ENCODE peak calls at places on chromosomes 6 and 20, in seven cellular contexts. One of them, this sample, is unnamed.

GRCh38 chr6:42020967-42021366 is 29.4 kb upstream of the TAF8 start:
- DNase-seq in endothelial cell of umbilical vein: no peak
- DNase-seq in mesenchymal stem cell: no peak
- DNase-seq in fibroblast of lung: no peak
- DNase-seq in PC-9: no peak
- DNase-seq in HepG2: no peak
- DNase-seq in OCI-LY7: no peak
- DNase-seq in this sample: no peak

GRCh38 chr6:137928286-137928685 is 61.2 kb downstream of the TNFAIP3 start:
- DNase-seq in endothelial cell of umbilical vein: no peak
- DNase-seq in mesenchymal stem cell: no peak
- DNase-seq in fibroblast of lung: no peak
- DNase-seq in PC-9: no peak
- DNase-seq in HepG2: no peak
- DNase-seq in OCI-LY7: peak
- DNase-seq in this sample: no peak

GRCh38 chr20:58219342-58219700 is 9.1 kb downstream of the ANKRD60 start:
- DNase-seq in endothelial cell of umbilical vein: no peak
- DNase-seq in mesenchymal stem cell: no peak
- DNase-seq in fibroblast of lung: peak
- DNase-seq in PC-9: peak
- DNase-seq in HepG2: no peak
- DNase-seq in OCI-LY7: no peak
- DNase-seq in this sample: no peak

GRCh38 chr6:131948692-131949614 is 2.2 kb downstream of the CCN2 start:
- DNase-seq in endothelial cell of umbilical vein: peak
- DNase-seq in mesenchymal stem cell: peak
- DNase-seq in fibroblast of lung: peak
- DNase-seq in PC-9: peak
- DNase-seq in HepG2: peak
- DNase-seq in OCI-LY7: no peak
- DNase-seq in this sample: no peak

GRCh38 chr6:3252369-3252768 is 6.4 kb upstream of the PSMG4 start:
- DNase-seq in endothelial cell of umbilical vein: no peak
- DNase-seq in mesenchymal stem cell: no peak
- DNase-seq in fibroblast of lung: no peak
- DNase-seq in PC-9: peak
- DNase-seq in HepG2: peak
- DNase-seq in OCI-LY7: no peak
- DNase-seq in this sample: no peak

GRCh38 chr20:21559305-21559704 is 45.4 kb upstream of the NKX2-2 start:
- DNase-seq in endothelial cell of umbilical vein: no peak
- DNase-seq in mesenchymal stem cell: no peak
- DNase-seq in fibroblast of lung: no peak
- DNase-seq in PC-9: no peak
- DNase-seq in HepG2: no peak
- DNase-seq in OCI-LY7: no peak
- DNase-seq in this sample: no peak

GRCh38 chr6:116268589-116269293 is 11.0 kb downstream of the TSPYL1 start:
- DNase-seq in endothelial cell of umbilical vein: peak
- DNase-seq in mesenchymal stem cell: peak
- DNase-seq in fibroblast of lung: peak
- DNase-seq in PC-9: peak
- DNase-seq in HepG2: peak
- DNase-seq in OCI-LY7: peak
- DNase-seq in this sample: peak

GRCh38 chr20:57654998-57655811 is 35.0 kb upstream of the ZBP1 start:
- DNase-seq in endothelial cell of umbilical vein: no peak
- DNase-seq in mesenchymal stem cell: no peak
- DNase-seq in fibroblast of lung: peak
- DNase-seq in PC-9: no peak
- DNase-seq in HepG2: no peak
- DNase-seq in OCI-LY7: peak
- DNase-seq in this sample: no peak

GRCh38 chr6:4316867-4317400 is 181.6 kb upstream of the ECI2 start:
- DNase-seq in endothelial cell of umbilical vein: peak
- DNase-seq in mesenchymal stem cell: peak
- DNase-seq in fibroblast of lung: peak
- DNase-seq in PC-9: peak
- DNase-seq in HepG2: no peak
- DNase-seq in OCI-LY7: no peak
- DNase-seq in this sample: no peak

GRCh38 chr6:16057411-16057810 is 71.5 kb upstream of the MYLIP start:
- DNase-seq in endothelial cell of umbilical vein: no peak
- DNase-seq in mesenchymal stem cell: no peak
- DNase-seq in fibroblast of lung: no peak
- DNase-seq in PC-9: no peak
- DNase-seq in HepG2: no peak
- DNase-seq in OCI-LY7: no peak
- DNase-seq in this sample: no peak

GRCh38 chr6:8983202-8983688 is 547.9 kb upstream of the SLC35B3 start:
- DNase-seq in endothelial cell of umbilical vein: peak
- DNase-seq in mesenchymal stem cell: peak
- DNase-seq in fibroblast of lung: peak
- DNase-seq in PC-9: no peak
- DNase-seq in HepG2: peak
- DNase-seq in OCI-LY7: peak
- DNase-seq in this sample: peak

GRCh38 chr6:47197672-47198640 is 111.7 kb downstream of the TNFRSF21 start:
- DNase-seq in endothelial cell of umbilical vein: peak
- DNase-seq in mesenchymal stem cell: peak
- DNase-seq in fibroblast of lung: no peak
- DNase-seq in PC-9: no peak
- DNase-seq in HepG2: no peak
- DNase-seq in OCI-LY7: peak
- DNase-seq in this sample: no peak

GRCh38 chr20:59222239-59222981 is 58.8 kb downstream of the ZNF831 start:
- DNase-seq in endothelial cell of umbilical vein: peak
- DNase-seq in mesenchymal stem cell: peak
- DNase-seq in fibroblast of lung: peak
- DNase-seq in PC-9: peak
- DNase-seq in HepG2: peak
- DNase-seq in OCI-LY7: peak
- DNase-seq in this sample: peak

GRCh38 chr6:27809067-27809938 is 102.9 kb downstream of the OR2B2 start:
- DNase-seq in endothelial cell of umbilical vein: no peak
- DNase-seq in mesenchymal stem cell: no peak
- DNase-seq in fibroblast of lung: no peak
- DNase-seq in PC-9: no peak
- DNase-seq in HepG2: no peak
- DNase-seq in OCI-LY7: peak
- DNase-seq in this sample: no peak

GRCh38 chr6:149940673-149940984 is 1.2 kb upstream of the ULBP2 start:
- DNase-seq in endothelial cell of umbilical vein: no peak
- DNase-seq in mesenchymal stem cell: no peak
- DNase-seq in fibroblast of lung: no peak
- DNase-seq in PC-9: no peak
- DNase-seq in HepG2: no peak
- DNase-seq in OCI-LY7: no peak
- DNase-seq in this sample: no peak

GRCh38 chr6:55450007-55450406 is 122.7 kb downstream of the GFRAL start:
- DNase-seq in endothelial cell of umbilical vein: no peak
- DNase-seq in mesenchymal stem cell: peak
- DNase-seq in fibroblast of lung: peak
- DNase-seq in PC-9: no peak
- DNase-seq in HepG2: no peak
- DNase-seq in OCI-LY7: no peak
- DNase-seq in this sample: no peak

DNA sequence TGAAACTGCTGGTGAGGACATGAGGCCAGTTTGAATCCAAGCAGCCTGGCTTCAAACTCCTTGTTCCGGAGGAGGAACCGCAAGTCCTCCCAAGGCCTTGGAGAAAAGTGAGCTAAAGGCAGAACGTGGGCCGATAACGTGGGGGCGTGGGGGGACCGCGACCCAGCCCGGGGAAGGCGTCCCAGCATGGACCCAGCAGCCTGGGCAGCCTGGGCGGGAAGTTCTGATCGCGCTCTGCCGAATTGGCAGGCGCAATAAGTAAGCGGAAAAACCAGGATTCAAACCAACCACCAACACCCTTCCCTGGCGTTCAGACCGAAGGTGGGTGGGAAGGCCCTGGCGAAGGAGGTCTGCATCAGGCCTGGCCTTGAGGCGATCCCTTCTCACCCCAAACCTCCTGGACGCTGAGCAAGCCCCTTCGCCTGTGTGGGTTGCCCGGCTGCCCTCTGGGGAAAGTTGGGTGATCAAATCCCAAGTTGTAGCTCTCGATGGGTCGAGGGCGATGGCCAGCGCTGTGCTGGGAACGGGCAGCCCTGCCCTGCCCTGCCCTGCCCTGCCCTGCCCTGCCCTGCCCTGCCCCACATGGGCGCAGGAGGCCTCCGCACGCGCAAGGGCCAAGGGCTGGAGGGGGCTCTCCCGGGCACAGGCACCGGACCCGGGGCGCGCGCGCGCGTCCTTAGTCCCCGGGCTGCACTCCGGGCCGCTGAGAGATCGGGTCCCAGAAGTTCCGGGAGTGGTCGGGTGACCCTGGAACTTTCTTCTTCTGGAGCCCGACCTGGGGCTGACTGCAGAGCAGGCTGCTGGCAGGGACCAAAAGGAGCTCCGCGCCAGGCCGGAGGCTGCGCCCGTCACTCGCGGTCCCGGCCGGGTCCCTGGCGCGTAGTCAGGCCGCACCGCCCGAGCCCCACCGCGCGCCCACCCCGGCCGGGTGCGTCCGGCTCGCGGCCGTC is 644 bp upstream of the SLC22A3 start:
- DNase-seq in endothelial cell of umbilical vein: no peak
- DNase-seq in mesenchymal stem cell: no peak
- DNase-seq in fibroblast of lung: no peak
- DNase-seq in PC-9: no peak
- DNase-seq in HepG2: no peak
- DNase-seq in OCI-LY7: no peak
- DNase-seq in this sample: no peak
- H2AFZ ChIP-seq in endothelial cell of umbilical vein: no peak
- H2AFZ ChIP-seq in mesenchymal stem cell: no peak
- H2AFZ ChIP-seq in fibroblast of lung: no peak
- H2AFZ ChIP-seq in PC-9: no peak
- H2AFZ ChIP-seq in HepG2: no peak
- H2AFZ ChIP-seq in OCI-LY7: no peak
- H2AFZ ChIP-seq in this sample: peak

GRCh38 chr20:31475472-31476312 is 604 bp downstream of the REM1 start:
- DNase-seq in endothelial cell of umbilical vein: no peak
- DNase-seq in mesenchymal stem cell: no peak
- DNase-seq in fibroblast of lung: no peak
- DNase-seq in PC-9: no peak
- DNase-seq in HepG2: no peak
- DNase-seq in OCI-LY7: no peak
- DNase-seq in this sample: no peak
- H2AFZ ChIP-seq in endothelial cell of umbilical vein: peak
- H2AFZ ChIP-seq in mesenchymal stem cell: no peak
- H2AFZ ChIP-seq in fibroblast of lung: no peak
- H2AFZ ChIP-seq in PC-9: no peak
- H2AFZ ChIP-seq in HepG2: no peak
- H2AFZ ChIP-seq in OCI-LY7: no peak
- H2AFZ ChIP-seq in this sample: no peak

GRCh38 chr6:101879782-101880181 is 486.3 kb downstream of the GRIK2 start:
- DNase-seq in endothelial cell of umbilical vein: no peak
- DNase-seq in mesenchymal stem cell: no peak
- DNase-seq in fibroblast of lung: no peak
- DNase-seq in PC-9: no peak
- DNase-seq in HepG2: no peak
- DNase-seq in OCI-LY7: no peak
- DNase-seq in this sample: no peak

GRCh38 chr6:101876431-101876830 is 482.9 kb downstream of the GRIK2 start:
- DNase-seq in endothelial cell of umbilical vein: no peak
- DNase-seq in mesenchymal stem cell: no peak
- DNase-seq in fibroblast of lung: no peak
- DNase-seq in PC-9: no peak
- DNase-seq in HepG2: no peak
- DNase-seq in OCI-LY7: no peak
- DNase-seq in this sample: peak

GRCh38 chr6:101883398-101883975 is 490.0 kb downstream of the GRIK2 start:
- DNase-seq in endothelial cell of umbilical vein: no peak
- DNase-seq in mesenchymal stem cell: peak
- DNase-seq in fibroblast of lung: peak
- DNase-seq in PC-9: no peak
- DNase-seq in HepG2: no peak
- DNase-seq in OCI-LY7: no peak
- DNase-seq in this sample: no peak

GRCh38 chr6:101878554-101879276 is 485.2 kb downstream of the GRIK2 start:
- DNase-seq in endothelial cell of umbilical vein: no peak
- DNase-seq in mesenchymal stem cell: no peak
- DNase-seq in fibroblast of lung: no peak
- DNase-seq in PC-9: no peak
- DNase-seq in HepG2: no peak
- DNase-seq in OCI-LY7: no peak
- DNase-seq in this sample: no peak
- H2AFZ ChIP-seq in endothelial cell of umbilical vein: no peak
- H2AFZ ChIP-seq in mesenchymal stem cell: no peak
- H2AFZ ChIP-seq in fibroblast of lung: no peak
- H2AFZ ChIP-seq in PC-9: no peak
- H2AFZ ChIP-seq in HepG2: no peak
- H2AFZ ChIP-seq in OCI-LY7: no peak
- H2AFZ ChIP-seq in this sample: peak

GRCh38 chr20:8260837-8261241 is 128.8 kb downstream of the PLCB1 start:
- DNase-seq in endothelial cell of umbilical vein: no peak
- DNase-seq in mesenchymal stem cell: no peak
- DNase-seq in fibroblast of lung: no peak
- DNase-seq in PC-9: no peak
- DNase-seq in HepG2: no peak
- DNase-seq in OCI-LY7: no peak
- DNase-seq in this sample: no peak

GRCh38 chr20:8254911-8255582 is 123.0 kb downstream of the PLCB1 start:
- DNase-seq in endothelial cell of umbilical vein: peak
- DNase-seq in mesenchymal stem cell: peak
- DNase-seq in fibroblast of lung: peak
- DNase-seq in PC-9: no peak
- DNase-seq in HepG2: no peak
- DNase-seq in OCI-LY7: no peak
- DNase-seq in this sample: no peak

GRCh38 chr20:8250539-8251200 is 118.6 kb downstream of the PLCB1 start:
- DNase-seq in endothelial cell of umbilical vein: no peak
- DNase-seq in mesenchymal stem cell: no peak
- DNase-seq in fibroblast of lung: no peak
- DNase-seq in PC-9: no peak
- DNase-seq in HepG2: peak
- DNase-seq in OCI-LY7: no peak
- DNase-seq in this sample: no peak

GRCh38 chr20:8251201-8251575 is 119.1 kb downstream of the PLCB1 start:
- DNase-seq in endothelial cell of umbilical vein: no peak
- DNase-seq in mesenchymal stem cell: no peak
- DNase-seq in fibroblast of lung: no peak
- DNase-seq in PC-9: no peak
- DNase-seq in HepG2: no peak
- DNase-seq in OCI-LY7: no peak
- DNase-seq in this sample: no peak

DNA sequence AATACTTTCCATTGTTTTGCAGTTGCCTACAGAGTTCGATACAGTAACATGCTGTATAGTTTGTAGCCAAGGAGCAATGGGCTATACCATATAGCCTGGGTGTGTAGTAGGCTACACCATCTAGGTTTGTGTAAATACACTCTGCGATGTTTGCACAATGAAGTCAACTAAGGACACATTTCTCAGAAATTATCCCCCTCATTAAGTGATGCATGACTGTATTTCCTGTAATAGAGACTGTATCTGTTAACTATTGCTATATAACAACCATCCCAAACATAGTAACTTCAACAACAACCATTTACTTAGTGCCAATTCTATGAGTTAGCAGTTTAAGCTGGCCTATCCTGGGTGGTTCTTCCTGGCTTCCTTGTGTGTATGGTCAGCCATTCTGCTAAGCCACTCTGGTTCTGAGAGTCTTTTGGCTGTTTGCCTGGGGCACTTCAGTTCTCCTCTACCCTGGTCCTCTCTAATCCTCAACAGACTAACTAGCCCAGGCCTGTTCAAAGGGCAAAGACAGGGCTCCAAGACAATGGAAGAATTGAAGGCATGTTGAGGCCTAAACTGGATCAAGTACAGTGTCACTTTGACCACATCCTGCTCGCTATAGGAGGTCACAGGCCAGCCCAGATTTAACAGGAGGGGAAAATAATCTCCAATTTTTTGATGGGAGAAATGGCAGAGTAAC is 124.0 kb downstream of the PLCB1 start:
- DNase-seq in endothelial cell of umbilical vein: no peak
- DNase-seq in mesenchymal stem cell: peak
- DNase-seq in fibroblast of lung: peak
- DNase-seq in PC-9: no peak
- DNase-seq in HepG2: peak
- DNase-seq in OCI-LY7: no peak
- DNase-seq in this sample: peak
- H2AFZ ChIP-seq in endothelial cell of umbilical vein: no peak
- H2AFZ ChIP-seq in mesenchymal stem cell: no peak
- H2AFZ ChIP-seq in fibroblast of lung: no peak
- H2AFZ ChIP-seq in PC-9: no peak
- H2AFZ ChIP-seq in HepG2: no peak
- H2AFZ ChIP-seq in OCI-LY7: no peak
- H2AFZ ChIP-seq in this sample: no peak